ENCODE peak calls at places on chromosome 5, in ten cellular contexts. B is CD8-positive, alpha-beta T cell; V is WTC11; H is lower lobe of right lung; N is effector memory CD8-positive, alpha-beta T cell; J is activated T-cell treated with anti-CD3 and anti-CD28 coated beads for 24 hours; E is AG08396; T is M059J; C is ecto neural progenitor cell; Z is left cardiac atrium. R is an unnamed sample.

GRCh38 chr5:124744170-124744911 is 2.1 kb downstream of the ZNF608 start:
- DNase-seq in B (no peak), V (no peak), H (peak; percentile 61), N (no peak), J (no peak), E (no peak), T (peak; percentile 71), C (no peak), Z (peak; percentile 74), R (no peak)

GRCh38 chr5:73370076-73370475 is 78.5 kb downstream of the FOXD1 start:
- DNase-seq in B (no peak), V (no peak), H (no peak), N (no peak), J (no peak), E (no peak), T (no peak), C (no peak), Z (no peak), R (no peak)

GRCh38 chr5:108101816-108102215 is 280.1 kb downstream of the FBXL17 start:
- DNase-seq in B (no peak), V (no peak), H (no peak), N (no peak), J (no peak), E (no peak), T (no peak), C (no peak), Z (no peak), R (no peak)

GRCh38 chr5:109327572-109327971 is 82.2 kb downstream of the PJA2 start:
- DNase-seq in B (no peak), V (no peak), H (no peak), N (no peak), J (no peak), E (no peak), T (no peak), C (no peak), Z (no peak), R (no peak)

GRCh38 chr5:177478711-177479646 is 5.5 kb upstream of the DBN1 start:
- DNase-seq in B (peak; percentile 56), V (no peak), H (peak; percentile 79), N (no peak), J (no peak), E (no peak), T (peak; percentile 35), C (no peak), Z (peak; percentile 90), R (no peak)

GRCh38 chr5:9653811-9654210 is 23.7 kb upstream of the TAS2R1 start:
- DNase-seq in B (no peak), V (no peak), H (no peak), N (no peak), J (no peak), E (peak; percentile 85), T (peak; percentile 94), C (no peak), Z (peak; percentile 75), R (peak; percentile 86)

GRCh38 chr5:143094087-143094511 is 309.4 kb downstream of the NR3C1 start:
- DNase-seq in B (peak; percentile 25), V (peak; percentile 78), H (no peak), N (no peak), J (no peak), E (peak; percentile 15), T (no peak), C (peak; percentile 80), Z (no peak), R (no peak)

GRCh38 chr5:133754575-133755169 is 142.3 kb upstream of the FSTL4 start:
- DNase-seq in B (no peak), V (peak; percentile 62), H (no peak), N (no peak), J (peak; percentile 8), E (peak; percentile 17), T (peak; percentile 39), C (peak; percentile 31), Z (no peak), R (peak; percentile 49)

GRCh38 chr5:132451387-132451786 is 39.2 kb downstream of the IRF1 start:
- DNase-seq in B (no peak), V (no peak), H (no peak), N (no peak), J (no peak), E (no peak), T (peak; percentile 79), C (no peak), Z (no peak), R (no peak)

GRCh38 chr5:113102121-113102531 is 125.5 kb downstream of the DCP2 start:
- DNase-seq in B (no peak), V (no peak), H (no peak), N (no peak), J (no peak), E (no peak), T (peak; percentile 70), C (no peak), Z (no peak), R (no peak)

GRCh38 chr5:26700759-26701384 is 337.5 kb downstream of the CDH9 start:
- DNase-seq in B (no peak), V (peak; percentile 28), H (no peak), N (no peak), J (no peak), E (no peak), T (peak; percentile 48), C (peak; percentile 48), Z (no peak), R (no peak)

GRCh38 chr5:8842906-8843590 is 702.8 kb downstream of the SEMA5A start:
- DNase-seq in B (no peak), V (no peak), H (no peak), N (no peak), J (no peak), E (peak; percentile 72), T (peak; percentile 76), C (no peak), Z (no peak), R (no peak)

GRCh38 chr5:149766460-149767277 is 36.6 kb downstream of the PPARGC1B start:
- DNase-seq in B (no peak), V (no peak), H (no peak), N (no peak), J (no peak), E (no peak), T (no peak), C (no peak), Z (no peak), R (no peak)

GRCh38 chr5:141611289-141611688 is 7.5 kb downstream of the DIAPH1 start:
- DNase-seq in B (no peak), V (no peak), H (no peak), N (no peak), J (no peak), E (no peak), T (no peak), C (no peak), Z (no peak), R (no peak)

GRCh38 chr5:108905818-108906217 is 158.1 kb downstream of the FER start:
- DNase-seq in B (no peak), V (no peak), H (no peak), N (no peak), J (no peak), E (no peak), T (no peak), C (no peak), Z (no peak), R (no peak)

GRCh38 chr5:95817430-95817829 is 5.1 kb downstream of the GLRX start:
- DNase-seq in B (peak; percentile 41), V (no peak), H (no peak), N (peak; percentile 50), J (no peak), E (no peak), T (peak; percentile 54), C (no peak), Z (no peak), R (no peak)

GRCh38 chr5:58187473-58188286 is 272.2 kb downstream of the PLK2 start:
- DNase-seq in B (no peak), V (no peak), H (no peak), N (no peak), J (no peak), E (no peak), T (no peak), C (no peak), Z (no peak), R (no peak)

GRCh38 chr5:177132504-177133118 is 962 bp upstream of the NSD1 start:
- DNase-seq in B (peak; percentile 54), V (peak; percentile 59), H (no peak), N (peak; percentile 41), J (no peak), E (peak; percentile 36), T (no peak), C (no peak), Z (no peak), R (no peak)

GRCh38 chr5:140628711-140629110 is 4.3 kb downstream of the CD14 start:
- DNase-seq in B (no peak), V (no peak), H (no peak), N (no peak), J (no peak), E (no peak), T (peak; percentile 54), C (no peak), Z (no peak), R (peak; percentile 23)

GRCh38 chr5:156188026-156188425 is 138.9 kb upstream of the SGCD start:
- DNase-seq in B (no peak), V (no peak), H (no peak), N (no peak), J (no peak), E (no peak), T (no peak), C (no peak), Z (no peak), R (no peak)

GRCh38 chr5:7754997-7755596 is 95.8 kb downstream of the CFAP90 start:
- DNase-seq in B (no peak), V (peak; percentile 86), H (peak; percentile 68), N (no peak), J (peak; percentile 8), E (peak; percentile 54), T (peak; percentile 47), C (peak; percentile 82), Z (no peak), R (no peak)

GRCh38 chr5:6291961-6292360 is 86.4 kb downstream of the MED10 start:
- DNase-seq in B (no peak), V (no peak), H (no peak), N (no peak), J (no peak), E (no peak), T (peak; percentile 29), C (no peak), Z (no peak), R (no peak)

GRCh38 chr5:16992444-16992843 is 56.4 kb upstream of the MYO10 start:
- DNase-seq in B (no peak), V (no peak), H (no peak), N (no peak), J (no peak), E (no peak), T (peak; percentile 88), C (no peak), Z (no peak), R (no peak)

GRCh38 chr5:10695055-10695649 is 65.9 kb downstream of the DAP start:
- DNase-seq in B (no peak), V (peak; percentile 67), H (peak; percentile 85), N (no peak), J (no peak), E (peak; percentile 76), T (peak; percentile 89), C (peak; percentile 76), Z (peak; percentile 78), R (peak; percentile 89)

GRCh38 chr5:62593331-62593730 is 14.7 kb downstream of the LRRC70 start:
- DNase-seq in B (no peak), V (no peak), H (no peak), N (no peak), J (no peak), E (no peak), T (peak; percentile 18), C (no peak), Z (no peak), R (no peak)

GRCh38 chr5:149203896-149204544 is 62.7 kb downstream of the ABLIM3 start:
- DNase-seq in B (no peak), V (no peak), H (no peak), N (no peak), J (no peak), E (peak; percentile 35), T (peak; percentile 95), C (no peak), Z (no peak), R (no peak)

GRCh38 chr5:64939772-64940510 is 171.2 kb downstream of the CWC27 start:
- DNase-seq in B (no peak), V (peak; percentile 41), H (peak; percentile 60), N (no peak), J (no peak), E (peak; percentile 31), T (no peak), C (peak; percentile 71), Z (peak; percentile 27), R (no peak)

GRCh38 chr5:122693963-122694362 is 80.9 kb upstream of the SNX2 start:
- DNase-seq in B (no peak), V (no peak), H (no peak), N (no peak), J (no peak), E (no peak), T (no peak), C (no peak), Z (no peak), R (no peak)